ENCODE peak calls at places on chromosomes 4 and X, in eight cellular contexts. K is HS-5, D is omental fat pad, G is kidney tubule cell, Q is ACHN, E is iris pigment epithelial cell, R is WTC11, N is NCI-H2081 treated with DMSO at 0.1 percent for 48 hours. F is an unnamed sample.

GRCh38 chrX:2342878-2343277 is 157.9 kb downstream of the DHRSX start:
- DNase-seq in E (peak), G (no peak), Q (no peak), K (no peak), N (no peak), R (no peak), D (no peak), F (no peak)

GRCh38 chr4:185839204-185839712 is 27.3 kb upstream of the SORBS2 start:
- DNase-seq in R (peak), K (peak), D (no peak), G (peak), N (no peak), Q (peak), E (peak), F (peak)

GRCh38 chrX:25941087-25941486 is 197.1 kb upstream of the MAGEB18 start:
- DNase-seq in D (no peak), E (peak), Q (peak), G (peak), R (no peak), K (peak), N (no peak), F (peak)

GRCh38 chrX:30990361-30990760 is 81.5 kb downstream of the FTHL17 start:
- DNase-seq in K (no peak), N (no peak), Q (no peak), D (no peak), E (no peak), R (no peak), G (no peak), F (no peak)

GRCh38 chrX:10749113-10749512 is 128.7 kb upstream of the MID1 start:
- DNase-seq in K (no peak), E (peak), D (no peak), G (no peak), N (no peak), Q (no peak), R (no peak), F (no peak)

GRCh38 chrX:154806837-154807501 is 1.7 kb upstream of the MPP1 start:
- DNase-seq in R (no peak), E (no peak), Q (no peak), N (no peak), G (no peak), K (no peak), D (no peak), F (no peak)

GRCh38 chrX:43573441-43574015 is 82.6 kb upstream of the MAOA start:
- DNase-seq in D (no peak), G (no peak), Q (no peak), R (no peak), K (no peak), N (no peak), E (no peak), F (no peak)

GRCh38 chrX:108165349-108166111 is 74.0 kb downstream of the ATG4A start:
- DNase-seq in E (peak), Q (peak), R (peak), N (peak), G (peak), D (no peak), K (no peak), F (no peak)

GRCh38 chrX:108537005-108537404 is 97.4 kb downstream of the COL4A5 start:
- DNase-seq in Q (peak), D (no peak), K (peak), E (peak), R (no peak), N (peak), G (peak), F (no peak)

GRCh38 chr4:7236847-7237246 is 44.5 kb downstream of the SORCS2 start:
- DNase-seq in G (no peak), K (no peak), D (no peak), N (no peak), R (no peak), E (peak), Q (no peak), F (no peak)

GRCh38 chr4:44638091-44638490 is 13.3 kb downstream of the YIPF7 start:
- DNase-seq in G (no peak), N (no peak), R (no peak), K (no peak), Q (no peak), D (no peak), E (no peak), F (no peak)

GRCh38 chrX:128714425-128714824 is 662.2 kb upstream of the ACTRT1 start:
- DNase-seq in D (no peak), R (no peak), Q (no peak), N (no peak), E (no peak), K (no peak), G (no peak), F (no peak)

GRCh38 chrX:80306007-80306406 is 114.2 kb upstream of the TENT5D start:
- DNase-seq in G (peak), D (no peak), N (no peak), R (no peak), K (no peak), E (no peak), Q (no peak), F (no peak)

GRCh38 chrX:10010686-10011085 is 43.5 kb downstream of the CLDN34 start:
- DNase-seq in G (no peak), K (no peak), N (no peak), Q (no peak), E (peak), R (no peak), D (no peak), F (no peak)